ENCODE peak calls at places on chromosomes 3 and 15, in four cellular contexts. N is SK-N-SH, W is endothelial cell, Y is GM18507. K is an unnamed sample.

GRCh38 chr3:182241777-182242556 is 530.2 kb downstream of the SOX2 start:
- DNase-seq in N (peak; percentile 48), W (no peak), Y (no peak), K (no peak)

GRCh38 chr3:30231277-30232141 is 374.9 kb upstream of the TGFBR2 start:
- DNase-seq in N (peak; percentile 9), W (no peak), Y (no peak), K (no peak)

GRCh38 chr3:78165876-78166275 is 1126.0 kb downstream of the ROBO2 start:
- DNase-seq in N (peak; percentile 8), W (no peak), Y (no peak), K (no peak)

GRCh38 chr3:159761377-159761776 is 227.3 kb upstream of the IL12A start:
- DNase-seq in N (peak; percentile 44), W (no peak), Y (no peak), K (no peak)

GRCh38 chr3:145807990-145808389 is 353.0 kb downstream of the PLOD2 start:
- DNase-seq in N (peak; percentile 21), W (no peak), Y (no peak), K (peak; percentile 9)

GRCh38 chr15:70109982-70110381 is 12.3 kb upstream of the TLE3 start:
- DNase-seq in N (no peak), W (no peak), Y (no peak), K (no peak)

GRCh38 chr3:148789156-148789555 is 38.5 kb upstream of the CPB1 start:
- DNase-seq in N (no peak), W (no peak), Y (no peak), K (no peak)

GRCh38 chr15:74489518-74490338 is 28.8 kb upstream of the UBL7 start:
- DNase-seq in N (peak; percentile 88), W (peak; percentile 75), Y (peak; percentile 52), K (peak; percentile 86)

GRCh38 chr3:99633887-99634558 is 4.4 kb upstream of the COL8A1 start:
- DNase-seq in N (no peak), W (no peak), Y (no peak), K (no peak)

GRCh38 chr3:149449100-149449654 is 25.3 kb upstream of the TM4SF4 start:
- DNase-seq in N (no peak), W (no peak), Y (no peak), K (no peak)

GRCh38 chr15:63449711-63450110 is 54.7 kb upstream of the USP3 start:
- DNase-seq in N (peak; percentile 44), W (no peak), Y (no peak), K (no peak)

GRCh38 chr3:143502101-143502500 is 346.2 kb downstream of the SLC9A9 start:
- DNase-seq in N (no peak), W (no peak), Y (no peak), K (no peak)

GRCh38 chr3:89889386-89889785 is 782.0 kb downstream of the EPHA3 start:
- DNase-seq in N (no peak), W (no peak), Y (no peak), K (no peak)

GRCh38 chr15:82710926-82711490 is 1.3 kb upstream of the AP3B2 start:
- DNase-seq in N (no peak), W (no peak), Y (no peak), K (no peak)

GRCh38 chr3:157754415-157754814 is 251.2 kb upstream of the VEPH1 start:
- DNase-seq in N (peak; percentile 33), W (no peak), Y (no peak), K (no peak)

GRCh38 chr3:105686324-105686897 is 182.4 kb downstream of the CBLB start:
- DNase-seq in N (peak; percentile 29), W (no peak), Y (no peak), K (peak; percentile 32)

GRCh38 chr3:18349197-18349798 is 75.8 kb downstream of the SATB1 start:
- DNase-seq in N (no peak), W (no peak), Y (no peak), K (no peak)

GRCh38 chr15:65058394-65059368 is 9.1 kb downstream of the RASL12 start:
- DNase-seq in N (peak; percentile 4), W (no peak), Y (no peak), K (no peak)

GRCh38 chr15:31501536-31502157 is 175.0 kb downstream of the KLF13 start:
- DNase-seq in N (no peak), W (no peak), Y (no peak), K (no peak)

GRCh38 chr3:143875566-143875965 is 27.3 kb upstream of the SLC9A9 start:
- DNase-seq in N (no peak), W (peak; percentile 6), Y (no peak), K (no peak)

GRCh38 chr3:15309662-15310335 is 22.6 kb downstream of the SH3BP5 start:
- DNase-seq in N (no peak), W (no peak), Y (no peak), K (no peak)

GRCh38 chr3:36876181-36876936 is 68.5 kb downstream of the TRANK1 start:
- DNase-seq in N (no peak), W (no peak), Y (peak; percentile 65), K (peak; percentile 78)

GRCh38 chr3:53229606-53230005 is 26.2 kb downstream of the TKT start:
- DNase-seq in N (no peak), W (no peak), Y (no peak), K (no peak)

GRCh38 chr3:140186421-140186920 is 251.5 kb downstream of the CLSTN2 start:
- DNase-seq in N (peak; percentile 30), W (no peak), Y (no peak), K (no peak)

GRCh38 chr3:144018776-144019175 is 47.2 kb downstream of the DIPK2A start:
- DNase-seq in N (no peak), W (no peak), Y (no peak), K (no peak)

GRCh38 chr15:66004618-66005262 is 135.4 kb downstream of the RAB11A start:
- DNase-seq in N (no peak), W (peak; percentile 59), Y (no peak), K (peak; percentile 49)

GRCh38 chr15:69725957-69726356 is 273.3 kb downstream of the RPLP1 start:
- DNase-seq in N (no peak), W (no peak), Y (no peak), K (no peak)

GRCh38 chr3:94794563-94794962 is 731.7 kb downstream of the NSUN3 start:
- DNase-seq in N (no peak), W (no peak), Y (no peak), K (no peak)

GRCh38 chr3:12192173-12192572 is 33.5 kb upstream of the TIMP4 start:
- DNase-seq in N (no peak), W (no peak), Y (no peak), K (no peak)

GRCh38 chr3:43373588-43373935 is 87.2 kb downstream of the SNRK start:
- DNase-seq in N (no peak), W (no peak), Y (no peak), K (no peak)

GRCh38 chr15:51132384-51133139 is 37.9 kb upstream of the TNFAIP8L3 start:
- DNase-seq in N (peak; percentile 45), W (peak; percentile 61), Y (no peak), K (peak; percentile 46)

GRCh38 chr15:37096878-37097568 is 3.3 kb downstream of the MEIS2 start:
- DNase-seq in N (peak; percentile 54), W (no peak), Y (no peak), K (no peak)

GRCh38 chr3:116112686-116113085 is 332.6 kb downstream of the LSAMP start:
- DNase-seq in N (no peak), W (no peak), Y (no peak), K (no peak)

GRCh38 chr3:168096210-168096795 is 579 bp upstream of the GOLIM4 start:
- DNase-seq in N (peak; percentile 76), W (peak; percentile 62), Y (peak; percentile 9), K (peak; percentile 83)